ENCODE peak calls at places on chromosomes 16 and 17, in four cellular contexts. R is thoracic aorta, C is heart right ventricle, V is cardiac muscle cell. H is an unnamed sample. For H3K36me3 and H3K4me1, the result is how much of the 10 kb centered on the place peaks cover.

GRCh38 chr16:24525970-24526559 is 13.3 kb upstream of the RBBP6 start:
- DNase-seq in R (no peak), C (no peak), V (peak), H (no peak)

GRCh38 chr17:63542942-63543821 is 7.1 kb upstream of the DCAF7 start:
- DNase-seq in R (no peak), C (no peak), V (no peak), H (peak)

GRCh38 chr17:57485566-57485865 is 229.2 kb downstream of the MSI2 start:
- DNase-seq in R (no peak), C (no peak), V (no peak), H (no peak)

GRCh38 chr16:81921415-81921814 is 89.9 kb downstream of the SDR42E1 start:
- DNase-seq in R (no peak), C (no peak), V (no peak), H (no peak)

GRCh38 chr17:79950306-79950705 is 85.4 kb downstream of the TBC1D16 start:
- DNase-seq in R (no peak), C (no peak), V (no peak), H (no peak)

GRCh38 chr16:74748042-74748709 is 26.4 kb downstream of the FA2H start:
- DNase-seq in R (no peak), C (no peak), V (no peak), H (no peak)

GRCh38 chr17:29929006-29929543 is 953 bp downstream of the SSH2 start:
- DNase-seq in R (no peak), C (no peak), V (peak), H (no peak)

GRCh38 chr16:83205896-83206295 is 579.1 kb downstream of the CDH13 start:
- DNase-seq in R (no peak), C (no peak), V (peak), H (no peak)

GRCh38 chr16:3474136-3474779 is 21.0 kb downstream of the C16orf90 start:
- DNase-seq in R (no peak), C (no peak), V (no peak), H (no peak)

GRCh38 chr17:39866013-39866730 is 1.8 kb upstream of the ZPBP2 start:
- DNase-seq in R (no peak), C (no peak), V (no peak), H (no peak)

GRCh38 chr16:57325458-57325857 is 33.1 kb upstream of the CCL22 start:
- DNase-seq in R (no peak), C (no peak), V (no peak), H (no peak)

GRCh38 chr17:57875109-57876022 is 25.5 kb upstream of the MRPS23 start:
- DNase-seq in R (peak), C (peak), V (peak), H (peak)

GRCh38 chr16:68235105-68235881 is 634 bp downstream of the ESRP2 start:
- DNase-seq in R (no peak), C (no peak), V (no peak), H (no peak)

GRCh38 chr17:83126275-83126930 is 47.0 kb downstream of the METRNL start:
- DNase-seq in R (no peak), C (no peak), V (no peak), H (peak)

GRCh38 chr17:79029327-79030009 is 5.5 kb downstream of the C1QTNF1 start:
- DNase-seq in R (no peak), C (no peak), V (no peak), H (peak)

GRCh38 chr16:87733190-87733589 is 32.6 kb downstream of the KLHDC4 start:
- DNase-seq in R (no peak), C (no peak), V (no peak), H (no peak)

GRCh38 chr17:37392024-37392590 is 14.5 kb downstream of the ACACA start:
- DNase-seq in R (no peak), C (no peak), V (peak), H (no peak)

GRCh38 chr17:45130640-45131293 is 1.5 kb downstream of the PLCD3 start:
- DNase-seq in R (no peak), C (no peak), V (no peak), H (peak)

GRCh38 chr16:10579965-10580918 is at the start of gene EMP2:
- DNase-seq in R (peak), C (peak), V (peak), H (peak)

GRCh38 chr16:7315813-7316212 is 16.8 kb upstream of the RBFOX1 start:
- DNase-seq in R (no peak), C (no peak), V (no peak), H (no peak)

GRCh38 chr16:9366048-9366969 is 274.9 kb downstream of the HAPSTR1 start:
- DNase-seq in R (no peak), C (no peak), V (no peak), H (no peak)

GRCh38 chr16:29680180-29680598 is 1.2 kb downstream of the QPRT start:
- DNase-seq in R (no peak), C (no peak), V (no peak), H (no peak)
- H3K27ac ChIP-seq in R (no peak), C (no peak), V (peak), H (no peak)

GRCh38 chr17:1074886-1075665 is 78.1 kb downstream of the TIMM22 start:
- DNase-seq in R (no peak), C (peak), V (no peak), H (no peak)

GRCh38 chr17:1078062-1078711 is 81.3 kb downstream of the TIMM22 start:
- DNase-seq in R (no peak), C (no peak), V (no peak), H (no peak)

GRCh38 chr17:1076299-1076981 is 79.5 kb downstream of the TIMM22 start:
- DNase-seq in R (no peak), C (no peak), V (no peak), H (no peak)

GRCh38 chr17:1077536-1078061 is 80.7 kb downstream of the TIMM22 start:
- DNase-seq in R (no peak), C (no peak), V (no peak), H (no peak)

DNA sequence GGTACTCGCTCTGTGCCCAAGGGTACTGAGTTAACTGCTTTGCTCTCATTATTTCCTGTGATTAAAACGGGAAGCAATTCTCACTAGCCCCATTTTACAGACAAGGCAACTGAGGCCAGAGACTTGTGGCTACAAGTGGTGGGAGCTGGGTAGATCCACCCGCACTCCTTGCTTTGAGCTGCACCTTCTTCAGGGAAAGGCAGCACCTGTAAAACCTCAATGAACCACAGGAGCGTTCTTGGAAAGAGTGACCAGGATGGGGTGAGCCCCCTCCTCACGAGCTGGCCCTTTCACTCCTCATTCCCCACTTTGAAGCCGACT is 80.0 kb downstream of the TIMM22 start:
- DNase-seq in R (no peak), C (no peak), V (no peak), H (no peak)
- H3K36me3 ChIP-seq in R (under half), C (half or more), V (under half), H (half or more)

DNA sequence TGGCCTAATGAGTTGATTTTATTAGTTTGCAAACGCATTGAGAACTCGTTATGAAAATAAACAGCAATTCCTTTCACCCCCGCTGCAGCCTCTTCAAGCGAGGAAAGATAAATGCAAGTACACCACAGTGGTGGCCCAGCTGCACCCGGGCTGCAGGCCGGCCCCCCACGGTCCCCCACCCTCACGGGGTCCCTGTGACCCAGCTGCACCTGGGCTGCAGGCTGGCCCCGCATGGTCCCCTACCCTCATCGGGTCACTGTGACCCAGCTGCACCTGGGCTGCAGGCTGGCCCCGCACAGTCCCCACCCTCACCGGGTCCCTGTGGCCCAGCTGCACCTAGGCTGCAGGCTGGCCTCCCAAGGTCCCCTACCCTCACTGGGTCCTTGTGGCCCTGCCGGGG is 32.2 kb downstream of the SDK2 start:
- DNase-seq in R (no peak), C (no peak), V (no peak), H (no peak)
- H3K4me1 ChIP-seq in R (under half), C (under half), V (half or more), H (under half)

DNA sequence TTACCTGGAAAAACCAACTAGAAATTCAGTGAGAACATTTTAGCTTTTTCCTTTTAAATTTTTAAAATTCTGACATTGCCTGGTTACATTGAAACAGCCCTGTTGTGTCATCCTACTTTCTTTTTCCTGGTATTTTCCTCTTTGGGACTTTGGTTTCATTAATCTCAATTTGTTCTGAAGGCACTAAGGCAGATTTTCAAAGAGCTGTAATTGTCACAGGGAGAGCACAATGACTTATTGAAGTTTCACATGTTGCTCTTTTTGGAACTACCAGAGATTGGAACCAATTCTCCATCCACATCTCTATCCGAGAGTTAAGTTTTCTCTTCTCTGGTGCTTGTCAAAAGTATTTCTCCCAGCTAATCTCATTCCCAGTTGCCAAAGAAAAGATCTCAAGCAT is 144.7 kb upstream of the TBX2 start:
- DNase-seq in R (no peak), C (no peak), V (no peak), H (no peak)
- H3K27ac ChIP-seq in R (peak), C (no peak), V (peak), H (peak)

GRCh38 chr17:61797283-61797682 is 66.0 kb downstream of the BRIP1 start:
- DNase-seq in R (no peak), C (no peak), V (no peak), H (no peak)
- H3K36me3 ChIP-seq in R (under half), C (under half), V (under half), H (under half)

H was measured in ascending aorta.